ENCODE peak calls at places on chromosomes 3 and 15, in five cellular contexts. F, S, N, H and M are unnamed samples.

GRCh38 chr3:58119221-58119620 is 91.6 kb downstream of the DNASE1L3 start:
- DNase-seq in H (no peak), N (no peak), F (no peak), S (no peak), M (no peak)

GRCh38 chr15:49627407-49627877 is 6.6 kb downstream of the DTWD1 start:
- DNase-seq in F (peak; percentile 56), N (no peak), S (peak; percentile 30), H (no peak), M (peak; percentile 93)

GRCh38 chr15:90814193-90814811 is 54.1 kb upstream of the FURIN start:
- DNase-seq in N (no peak), H (no peak), S (no peak), F (no peak), M (no peak)

GRCh38 chr3:74613566-74613965 is 893 bp downstream of the CNTN3 start:
- DNase-seq in F (no peak), H (no peak), N (peak; percentile 29), S (no peak), M (no peak)

GRCh38 chr3:54859204-54859603 is 68.7 kb downstream of the LRTM1 start:
- DNase-seq in N (no peak), F (no peak), S (no peak), H (no peak), M (no peak)

GRCh38 chr15:31081568-31082250 is 19.8 kb downstream of the TRPM1 start:
- DNase-seq in N (no peak), H (no peak), S (no peak), F (no peak), M (no peak)

GRCh38 chr3:107345968-107346367 is 31.3 kb upstream of the CCDC54 start:
- DNase-seq in N (peak; percentile 19), S (no peak), H (no peak), F (no peak), M (no peak)

GRCh38 chr15:38685686-38686339 is 121.2 kb upstream of the RASGRP1 start:
- DNase-seq in F (no peak), H (no peak), N (no peak), S (no peak), M (no peak)

GRCh38 chr15:91047545-91048199 is 25.3 kb upstream of the VPS33B start:
- DNase-seq in S (no peak), N (no peak), F (no peak), H (no peak), M (no peak)

GRCh38 chr3:71641669-71642068 is 58.1 kb upstream of the FOXP1 start:
- DNase-seq in F (peak; percentile 10), S (peak; percentile 33), H (no peak), N (no peak), M (no peak)

GRCh38 chr3:151156618-151157216 is 46.3 kb downstream of the GPR171 start:
- DNase-seq in F (peak; percentile 71), S (peak; percentile 67), N (peak; percentile 53), H (no peak), M (peak; percentile 36)

GRCh38 chr3:49627634-49628033 is 46.5 kb upstream of the APEH start:
- DNase-seq in S (no peak), N (no peak), H (no peak), F (no peak), M (no peak)

GRCh38 chr3:10529809-10530208 is 24.4 kb upstream of the ATP2B2 start:
- DNase-seq in F (no peak), S (no peak), N (no peak), H (no peak), M (no peak)

GRCh38 chr3:114803042-114803695 is 343.9 kb downstream of the ZBTB20 start:
- DNase-seq in F (no peak), S (no peak), H (no peak), N (no peak), M (no peak)

GRCh38 chr3:26233374-26233773 is 389.2 kb upstream of the LRRC3B start:
- DNase-seq in H (no peak), F (no peak), N (no peak), S (no peak), M (no peak)

GRCh38 chr3:40752492-40752891 is 227.7 kb downstream of the ZNF621 start:
- DNase-seq in S (no peak), N (no peak), H (no peak), F (no peak), M (no peak)

DNA sequence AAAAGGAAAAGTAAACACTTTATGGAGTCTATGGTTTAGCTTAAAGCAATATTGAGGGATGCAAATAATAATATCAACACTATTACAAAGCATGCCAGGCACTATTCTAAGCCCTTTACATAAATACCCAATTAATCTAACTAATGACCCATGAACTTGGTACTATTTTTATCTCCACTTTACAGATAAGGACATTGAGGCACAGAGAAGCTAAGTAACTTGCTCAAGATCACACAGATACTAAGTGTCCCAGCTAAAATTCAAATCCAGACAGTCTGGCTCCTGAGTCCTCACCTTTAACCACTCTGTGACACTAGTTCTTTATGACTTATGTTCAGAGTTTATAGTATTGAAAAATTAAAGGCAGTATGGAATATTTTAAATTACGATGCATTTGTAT is 5.6 kb downstream of the MBD4 start:
- DNase-seq in S (no peak), F (no peak), N (no peak), H (no peak), M (no peak)
- H3K4me1 ChIP-seq in S (peaks cover 61% of the 10 kb centered on the region), F (peaks cover 8% of the 10 kb centered on the region), N (peaks cover 6% of the 10 kb centered on the region), H (no peaks in the 10 kb centered on the region), M (peaks cover 16% of the 10 kb centered on the region)

GRCh38 chr3:141338881-141339280 is 29.4 kb upstream of the ZBTB38 start:
- DNase-seq in N (no peak), H (no peak), F (no peak), S (no peak), M (no peak)

GRCh38 chr3:141337523-141337854 is 30.8 kb upstream of the ZBTB38 start:
- DNase-seq in N (no peak), F (no peak), H (no peak), S (no peak), M (no peak)

GRCh38 chr3:141335531-141336042 is 32.7 kb upstream of the ZBTB38 start:
- DNase-seq in H (no peak), F (no peak), S (no peak), N (no peak), M (no peak)

GRCh38 chr3:141334627-141335250 is 33.6 kb upstream of the ZBTB38 start:
- DNase-seq in H (no peak), F (no peak), N (no peak), S (no peak), M (no peak)

DNA sequence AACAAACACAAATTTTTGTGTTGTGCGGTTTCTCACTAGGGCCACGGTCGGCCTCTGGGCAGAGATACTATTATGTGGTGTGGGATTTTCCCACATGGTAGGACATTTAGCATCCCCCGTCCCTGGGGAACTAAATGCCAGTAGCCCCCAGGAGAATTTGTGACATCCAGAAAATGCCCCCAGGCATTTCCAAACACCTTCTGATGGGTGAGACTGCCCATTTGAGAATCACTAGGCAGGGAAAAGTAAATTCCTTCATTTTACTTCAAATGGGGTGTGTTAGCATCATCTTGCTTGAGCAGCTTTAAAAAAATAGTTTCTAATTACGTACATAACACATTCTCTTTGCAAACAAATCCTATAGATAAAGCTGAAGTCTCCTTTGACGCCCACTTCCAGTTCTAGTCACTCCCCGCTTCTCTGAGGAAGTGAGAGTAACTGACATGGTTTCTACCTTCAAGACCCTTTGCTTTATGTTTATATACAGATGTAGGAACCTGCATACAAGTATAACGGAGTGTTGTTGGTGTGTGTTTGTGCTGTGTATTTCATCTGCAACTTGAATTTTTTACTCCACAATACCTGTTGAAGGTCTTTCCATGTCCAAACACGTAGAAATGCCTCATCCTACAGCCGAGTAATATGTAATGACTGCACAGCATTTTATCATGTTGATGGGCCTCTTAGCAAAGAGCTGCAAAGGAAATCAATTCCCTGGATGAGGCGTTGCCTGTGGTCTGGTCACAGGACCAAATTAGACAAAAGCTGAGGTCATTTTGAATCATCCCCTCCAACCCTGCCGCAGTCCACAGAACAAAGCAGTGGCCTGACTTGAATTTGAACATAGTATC is 31.4 kb upstream of the ZBTB38 start:
- DNase-seq in F (no peak), S (peak; percentile 56), H (no peak), N (no peak), M (peak; percentile 83)
- TF ChIP-seq SIN3A in F (no peak), S (no peak), H (no peak), N (no peak), M (no peak)

GRCh38 chr15:60583194-60583593 is 104.3 kb upstream of the ICE2 start:
- DNase-seq in F (no peak), H (no peak), N (no peak), S (no peak), M (no peak)

GRCh38 chr15:60585743-60586708 is 107.1 kb upstream of the ICE2 start:
- DNase-seq in F (peak; percentile 57), H (no peak), N (peak; percentile 66), S (peak; percentile 68), M (peak; percentile 58)

GRCh38 chr15:60582370-60583036 is 103.6 kb upstream of the ICE2 start:
- DNase-seq in F (no peak), H (no peak), N (no peak), S (peak; percentile 45), M (no peak)

GRCh38 chr15:60583946-60584345 is 105.0 kb upstream of the ICE2 start:
- DNase-seq in N (no peak), S (peak; percentile 62), H (no peak), F (no peak), M (no peak)

DNA sequence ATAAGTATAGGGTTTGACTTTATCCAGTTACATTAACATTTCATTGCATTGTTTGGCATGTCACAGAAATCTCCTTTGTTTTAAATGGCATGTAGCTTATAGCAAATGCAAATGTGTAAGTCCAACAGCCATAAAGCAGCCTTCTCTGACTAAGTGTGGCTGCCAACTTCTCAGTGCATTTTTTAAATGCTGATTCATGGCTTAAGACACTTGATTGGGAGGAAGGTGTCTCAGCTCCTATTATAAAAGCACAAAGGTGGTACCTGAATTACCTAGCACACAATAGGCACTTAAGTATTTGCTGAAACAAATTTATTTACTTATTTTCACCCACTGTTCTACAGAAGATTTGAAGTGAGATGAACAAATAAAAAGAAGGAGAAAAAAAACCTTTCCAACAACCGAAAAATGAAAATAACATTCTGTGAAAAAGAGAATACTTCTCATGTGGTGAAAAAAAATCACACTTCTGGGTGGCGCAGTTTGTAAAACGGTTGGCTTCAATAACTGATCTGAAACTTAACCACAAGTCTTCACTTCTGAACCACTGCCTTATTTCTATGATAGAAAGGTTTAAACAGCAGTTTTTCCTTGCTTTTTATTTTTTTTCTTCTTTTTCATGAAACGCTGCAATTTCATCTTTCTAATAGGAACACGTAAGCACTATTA is 105.5 kb upstream of the ICE2 start:
- DNase-seq in H (no peak), N (no peak), F (no peak), S (no peak), M (no peak)
- H3K4me1 ChIP-seq in H (no peaks in the 10 kb centered on the region), N (no peaks in the 10 kb centered on the region), F (no peaks in the 10 kb centered on the region), S (peaks cover 93% of the 10 kb centered on the region), M (no peaks in the 10 kb centered on the region)

DNA sequence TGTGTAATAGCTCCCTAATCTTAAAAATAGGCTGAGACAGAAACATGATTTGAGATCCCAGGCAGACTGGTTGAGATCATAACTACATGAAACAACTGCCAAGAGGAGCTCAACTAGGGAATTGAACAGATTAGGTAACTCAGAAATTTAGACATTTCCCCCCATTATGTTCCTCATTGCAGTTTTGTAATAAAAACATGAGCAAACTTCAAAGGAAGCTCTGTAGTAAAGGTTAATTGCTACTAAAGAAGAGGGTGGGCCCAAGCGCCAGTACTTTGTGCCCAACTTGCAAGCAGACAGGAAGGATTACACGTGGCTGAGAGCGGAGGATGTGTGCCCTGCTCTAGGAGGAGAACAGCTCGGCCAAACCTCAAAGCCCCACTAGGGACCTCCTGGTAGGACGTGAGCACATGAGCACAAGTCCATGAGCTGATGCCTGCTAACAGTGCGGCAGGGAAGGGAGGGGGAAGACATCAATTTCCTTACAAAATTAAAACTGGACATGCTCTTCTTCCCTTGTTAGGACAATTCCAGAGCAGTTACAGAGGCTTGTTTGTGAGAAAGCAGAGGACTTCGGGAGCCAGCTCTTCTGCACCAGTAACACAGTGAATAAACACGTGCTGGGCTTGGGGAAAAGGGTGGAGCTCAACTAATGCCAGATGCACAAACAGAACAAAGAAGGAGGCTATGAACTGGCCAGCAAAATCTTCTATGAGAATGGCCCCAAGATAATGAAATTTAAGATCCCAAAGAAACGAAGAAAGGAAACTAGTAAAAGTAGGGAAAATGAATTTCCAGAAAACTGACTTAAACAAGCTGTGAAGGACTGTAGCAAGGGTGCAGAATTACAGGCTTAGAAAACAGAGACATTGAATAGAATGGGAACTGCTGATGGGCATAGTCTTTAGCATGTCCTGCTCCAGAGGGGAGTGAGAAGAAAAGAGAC is 275.5 kb downstream of the MECOM start:
- DNase-seq in S (peak; percentile 20), F (no peak), H (no peak), N (no peak), M (no peak)
- TF ChIP-seq SIN3A in S (no peak), F (no peak), H (no peak), N (no peak), M (no peak)